ENCODE peak calls at places on chromosomes 11 and 22, in ten cellular contexts. L is stomach, N is WERI-Rb-1, E is fibroblast of the aortic adventitia, V is colonic mucosa, S is coronary artery, D is chondrocyte, C is osteocyte, F is neural progenitor cell, G is glutamatergic neuron. Y is an unnamed sample.

GRCh38 chr22:37381489-37381888 is 45.8 kb downstream of the ELFN2 start:
- DNase-seq in N (peak; percentile 58), F (no peak), D (no peak), V (no peak), S (no peak), E (no peak), C (no peak), L (no peak), G (no peak), Y (no peak)

GRCh38 chr22:42947211-42947990 is 67.5 kb downstream of the PACSIN2 start:
- DNase-seq in N (peak; percentile 26), G (no peak), D (no peak), C (no peak), E (no peak), F (peak; percentile 28), S (no peak), V (no peak), L (peak; percentile 89), Y (no peak)

GRCh38 chr22:36573815-36574350 is 44.9 kb upstream of the EIF3D start:
- DNase-seq in D (no peak), V (no peak), E (no peak), L (no peak), C (no peak), G (no peak), F (peak; percentile 70), S (no peak), N (peak; percentile 80), Y (no peak)

GRCh38 chr11:17812286-17813187 is 78.0 kb downstream of the KCNC1 start:
- DNase-seq in D (no peak), N (no peak), S (no peak), E (no peak), L (no peak), F (no peak), G (no peak), C (no peak), V (peak; percentile 40), Y (no peak)

GRCh38 chr11:101912823-101913284 is 2.0 kb upstream of the CEP126 start:
- DNase-seq in L (no peak), C (no peak), E (peak; percentile 52), D (no peak), N (no peak), S (no peak), G (no peak), F (no peak), V (no peak), Y (no peak)

GRCh38 chr11:63862923-63863322 is 24.0 kb downstream of the MARK2 start:
- DNase-seq in C (no peak), G (no peak), D (no peak), N (no peak), F (no peak), L (peak; percentile 84), E (no peak), V (peak; percentile 74), S (no peak), Y (no peak)

GRCh38 chr22:39176067-39176621 is 23.7 kb upstream of the CBX7 start:
- DNase-seq in D (peak; percentile 94), G (peak; percentile 23), F (peak; percentile 93), C (peak; percentile 90), S (peak; percentile 81), L (peak; percentile 48), E (peak; percentile 57), V (no peak), N (no peak), Y (peak; percentile 81)

GRCh38 chr11:112227002-112227401 is 774 bp downstream of the PTS start:
- DNase-seq in L (no peak), S (no peak), F (peak; percentile 15), C (no peak), V (no peak), E (peak; percentile 60), D (no peak), N (no peak), G (no peak), Y (no peak)

GRCh38 chr22:46072981-46073682 is 77.2 kb upstream of the PPARA start:
- DNase-seq in V (no peak), S (peak; percentile 55), C (no peak), F (no peak), E (no peak), D (peak; percentile 35), G (no peak), N (no peak), L (peak; percentile 22), Y (no peak)

GRCh38 chr22:35076648-35077047 is 10.7 kb downstream of the ISX start:
- DNase-seq in C (no peak), L (no peak), N (no peak), F (no peak), S (no peak), G (no peak), V (no peak), D (no peak), E (no peak), Y (no peak)

GRCh38 chr11:12008790-12009616 is 577 bp upstream of the DKK3 start:
- DNase-seq in N (peak; percentile 71), L (peak; percentile 47), C (no peak), V (no peak), F (peak; percentile 89), S (peak; percentile 85), D (no peak), E (no peak), G (peak; percentile 84), Y (peak; percentile 54)

GRCh38 chr11:17609536-17610401 is 62.7 kb downstream of the OTOG start:
- DNase-seq in F (no peak), E (no peak), D (no peak), G (no peak), N (no peak), S (no peak), L (no peak), C (peak; percentile 80), V (peak; percentile 12), Y (no peak)

GRCh38 chr11:71472941-71473792 is 20.2 kb downstream of the NADSYN1 start:
- DNase-seq in E (no peak), G (no peak), V (no peak), S (no peak), L (no peak), F (no peak), C (no peak), N (no peak), D (peak; percentile 82), Y (no peak)

GRCh38 chr11:129390303-129390816 is 14.7 kb downstream of the BARX2 start:
- DNase-seq in N (no peak), V (no peak), L (no peak), S (no peak), F (no peak), G (no peak), D (no peak), E (no peak), C (no peak), Y (no peak)

GRCh38 chr11:92688416-92688815 is 281.0 kb upstream of the MTNR1B start:
- DNase-seq in S (no peak), V (no peak), N (no peak), F (no peak), G (no peak), E (no peak), D (no peak), L (no peak), C (no peak), Y (no peak)

GRCh38 chr11:108593214-108593909 is at the start of gene EXPH5:
- DNase-seq in S (peak; percentile 78), V (peak; percentile 98), N (peak; percentile 98), C (no peak), F (peak; percentile 94), D (no peak), G (peak; percentile 81), L (peak; percentile 97), E (peak; percentile 41), Y (peak; percentile 70)
- TF ChIP-seq CTCF in S (no peak), V (no peak), N (no peak), C (no peak), F (no peak), D (peak; percentile 46), G (no peak), L (no peak), E (no peak), Y (no peak)

DNA sequence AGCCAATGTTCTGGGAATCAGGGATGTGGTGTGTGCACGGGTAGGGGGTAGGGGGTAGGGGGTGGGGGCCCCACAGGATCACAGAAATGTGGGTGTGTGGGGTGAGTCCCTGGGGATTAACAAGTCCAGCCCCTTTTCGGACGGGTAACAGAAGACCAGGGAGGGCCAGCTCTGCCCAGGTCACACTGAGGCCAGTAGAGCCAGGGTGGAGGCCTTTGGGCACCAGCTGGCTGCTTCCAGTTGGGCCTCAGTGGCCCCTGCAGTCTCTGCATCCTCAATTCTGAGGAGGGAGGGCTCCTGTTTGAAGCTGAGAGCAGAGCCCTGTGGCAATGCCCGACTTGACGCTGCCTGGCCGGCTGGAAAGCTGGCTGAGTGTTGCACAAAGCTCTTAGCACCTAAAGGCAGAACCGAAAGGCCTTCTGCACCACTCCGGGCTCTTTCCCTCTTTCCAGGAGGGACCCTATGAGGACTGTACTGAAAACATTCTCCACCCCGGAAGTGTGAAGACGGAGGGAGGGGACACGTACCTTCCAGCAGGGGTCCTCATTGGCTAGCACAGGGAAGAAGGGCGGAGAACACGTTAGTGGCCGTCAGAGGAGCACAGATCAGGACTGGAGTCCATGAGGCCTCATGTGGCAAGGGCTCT is 120.4 kb downstream of the PHF21B start:
- DNase-seq in S (peak; percentile 43), V (no peak), N (no peak), G (no peak), L (no peak), F (peak; percentile 44), D (no peak), C (no peak), E (no peak), Y (no peak)
- TF ChIP-seq CTCF in S (no peak), V (no peak), N (peak; percentile 11), G (peak; percentile 11), L (no peak), F (peak; percentile 27), D (peak; percentile 20), C (no peak), E (no peak), Y (no peak)

DNA sequence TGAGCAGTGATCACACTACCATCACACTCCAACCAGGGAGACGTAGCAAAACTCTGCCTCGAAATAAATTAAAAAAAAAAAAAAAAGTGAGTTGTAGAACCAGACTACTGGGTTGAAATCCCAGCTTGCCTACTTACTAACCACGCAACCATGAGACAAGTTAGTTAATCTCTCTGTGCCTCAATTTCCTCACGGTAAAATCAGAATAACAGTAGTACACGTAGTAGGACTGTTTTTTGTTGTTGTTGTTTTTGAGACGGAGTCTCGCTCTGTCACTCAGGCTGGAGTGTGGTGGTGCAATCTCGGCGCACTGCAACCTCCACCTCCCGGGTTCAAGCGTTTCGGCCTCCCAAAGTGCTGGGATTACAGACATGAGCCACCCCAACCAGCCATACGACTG is 14.2 kb downstream of the RAB6A start:
- DNase-seq in N (no peak), D (no peak), L (no peak), E (no peak), C (no peak), G (no peak), F (no peak), S (no peak), V (no peak), Y (no peak)
- TF ChIP-seq CTCF in N (no peak), D (no peak), L (no peak), E (no peak), C (no peak), G (no peak), F (no peak), S (no peak), V (no peak), Y (no peak)

DNA sequence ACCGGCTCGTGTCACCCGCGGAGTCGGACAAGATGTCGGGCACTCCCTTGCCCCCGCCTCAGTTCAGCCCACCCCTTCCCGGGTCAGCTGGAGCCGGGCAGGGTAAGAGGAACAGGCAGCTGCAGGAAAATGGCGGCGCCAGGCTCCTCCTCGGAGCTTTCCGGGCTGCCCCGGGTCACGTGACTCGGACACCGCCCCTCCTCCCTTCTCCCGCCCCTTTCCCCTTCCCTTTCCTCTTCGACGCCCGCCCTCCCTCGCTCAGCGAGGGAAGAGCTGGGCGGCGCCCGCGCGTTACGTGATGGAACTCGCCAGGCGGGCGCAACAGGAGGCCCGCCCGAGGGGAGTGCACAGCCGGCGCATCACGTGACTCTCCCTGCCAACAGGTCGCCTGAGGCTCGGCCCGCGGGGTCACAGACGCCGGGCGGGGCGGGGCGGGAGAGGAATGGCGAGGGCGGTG is at the start of gene PICALM:
- DNase-seq in C (peak; percentile 99), G (peak; percentile 99), N (peak; percentile 99), E (peak; percentile 97), F (peak; percentile 99), V (peak; percentile 98), L (peak; percentile 97), D (peak; percentile 99), S (peak; percentile 98), Y (peak; percentile 96)
- TF ChIP-seq CTCF in C (no peak), G (no peak), N (no peak), E (no peak), F (no peak), V (no peak), L (no peak), D (no peak), S (no peak), Y (no peak)